ENCODE peak calls at places on chromosome 1, in four cellular contexts. S, K, N and D are unnamed samples.

GRCh38 chr1:232634086-232634485 is 4.2 kb upstream of the SIPA1L2 start:
- DNase-seq in S (peak), K (no peak), N (no peak), D (no peak)

GRCh38 chr1:245153645-245154428 is 948 bp upstream of the KIF26B start:
- DNase-seq in S (no peak), K (peak), N (no peak), D (no peak)

GRCh38 chr1:9905010-9905409 is 5.1 kb downstream of the CTNNBIP1 start:
- DNase-seq in S (no peak), K (no peak), N (peak), D (no peak)

GRCh38 chr1:230416430-230416829 is 9.7 kb downstream of the PGBD5 start:
- DNase-seq in S (no peak), K (no peak), N (no peak), D (no peak)

GRCh38 chr1:223833948-223834347 is 11.8 kb downstream of the TP53BP2 start:
- DNase-seq in S (no peak), K (no peak), N (no peak), D (no peak)

GRCh38 chr1:76799700-76800099 is 67.6 kb upstream of the ST6GALNAC5 start:
- DNase-seq in S (no peak), K (no peak), N (no peak), D (no peak)

GRCh38 chr1:76830373-76830772 is 36.9 kb upstream of the ST6GALNAC5 start:
- DNase-seq in S (no peak), K (no peak), N (peak), D (no peak)

GRCh38 chr1:108199231-108199657 is 899 bp downstream of the SLC25A24 start:
- DNase-seq in S (no peak), K (no peak), N (peak), D (no peak)

GRCh38 chr1:112359961-112360767 is 35.9 kb upstream of the CTTNBP2NL start:
- DNase-seq in S (peak), K (no peak), N (peak), D (no peak)

GRCh38 chr1:203295796-203296195 is 9.5 kb upstream of the BTG2 start:
- DNase-seq in S (no peak), K (no peak), N (no peak), D (no peak)

GRCh38 chr1:204958325-204959307 is 84.4 kb upstream of the CNTN2 start:
- DNase-seq in S (no peak), K (no peak), N (no peak), D (no peak)

GRCh38 chr1:213887842-213888241 is 99.9 kb upstream of the PROX1 start:
- DNase-seq in S (no peak), K (no peak), N (no peak), D (no peak)